ENCODE peak calls at places on chromosomes 6 and 20, in six cellular contexts. One of them, this sample, is unnamed.

GRCh38 chr6:149429427-149430360 is 29.6 kb downstream of the SUMO4 start:
- DNase-seq in kidney: no peak
- DNase-seq in heart right ventricle: no peak
- DNase-seq in BE2C: no peak
- DNase-seq in stomach: no peak
- DNase-seq in tibial nerve: no peak
- DNase-seq in this sample: no peak

GRCh38 chr6:91317247-91317646 is 730.4 kb upstream of the MAP3K7 start:
- DNase-seq in kidney: no peak
- DNase-seq in tibial nerve: no peak
- DNase-seq in stomach: no peak
- DNase-seq in heart right ventricle: no peak
- DNase-seq in BE2C: no peak
- DNase-seq in this sample: no peak

GRCh38 chr6:112037783-112038216 is 16.1 kb upstream of the CCN6 start:
- DNase-seq in stomach: peak
- DNase-seq in heart right ventricle: peak
- DNase-seq in kidney: peak
- DNase-seq in BE2C: no peak
- DNase-seq in tibial nerve: peak
- DNase-seq in this sample: no peak

GRCh38 chr6:16781348-16782169 is 20.3 kb upstream of the ATXN1 start:
- DNase-seq in tibial nerve: no peak
- DNase-seq in stomach: no peak
- DNase-seq in kidney: no peak
- DNase-seq in BE2C: peak
- DNase-seq in heart right ventricle: no peak
- DNase-seq in this sample: no peak

GRCh38 chr6:106508836-106509235 is 120.5 kb downstream of the RTN4IP1 start:
- DNase-seq in stomach: no peak
- DNase-seq in tibial nerve: no peak
- DNase-seq in BE2C: no peak
- DNase-seq in kidney: no peak
- DNase-seq in heart right ventricle: no peak
- DNase-seq in this sample: no peak

GRCh38 chr6:113120214-113120576 is 737.0 kb upstream of the MARCKS start:
- DNase-seq in BE2C: no peak
- DNase-seq in heart right ventricle: no peak
- DNase-seq in kidney: no peak
- DNase-seq in stomach: no peak
- DNase-seq in tibial nerve: no peak
- DNase-seq in this sample: no peak

GRCh38 chr6:149405823-149406765 is 6.0 kb downstream of the SUMO4 start:
- DNase-seq in heart right ventricle: no peak
- DNase-seq in kidney: no peak
- DNase-seq in stomach: no peak
- DNase-seq in BE2C: no peak
- DNase-seq in tibial nerve: no peak
- DNase-seq in this sample: no peak

GRCh38 chr20:51022803-51023616 is at the start of gene KCNG1:
- DNase-seq in tibial nerve: no peak
- DNase-seq in BE2C: peak
- DNase-seq in stomach: peak
- DNase-seq in kidney: peak
- DNase-seq in heart right ventricle: peak
- DNase-seq in this sample: peak

GRCh38 chr6:50655848-50656453 is 57.4 kb upstream of the TFAP2D start:
- DNase-seq in tibial nerve: no peak
- DNase-seq in kidney: no peak
- DNase-seq in BE2C: peak
- DNase-seq in stomach: no peak
- DNase-seq in heart right ventricle: no peak
- DNase-seq in this sample: no peak

GRCh38 chr20:1618479-1618878 is 1.3 kb downstream of the SIRPB1 start:
- DNase-seq in tibial nerve: no peak
- DNase-seq in BE2C: no peak
- DNase-seq in stomach: no peak
- DNase-seq in kidney: no peak
- DNase-seq in heart right ventricle: no peak
- DNase-seq in this sample: no peak

GRCh38 chr20:5008743-5009142 is 7.4 kb upstream of the SLC23A2 start:
- DNase-seq in tibial nerve: no peak
- DNase-seq in heart right ventricle: no peak
- DNase-seq in stomach: no peak
- DNase-seq in BE2C: no peak
- DNase-seq in kidney: no peak
- DNase-seq in this sample: no peak

GRCh38 chr6:125598422-125598821 is 151.0 kb upstream of the HEY2 start:
- DNase-seq in BE2C: no peak
- DNase-seq in heart right ventricle: peak
- DNase-seq in tibial nerve: peak
- DNase-seq in stomach: no peak
- DNase-seq in kidney: peak
- DNase-seq in this sample: peak

GRCh38 chr6:25132934-25133333 is 146.2 kb upstream of the CARMIL1 start:
- DNase-seq in heart right ventricle: no peak
- DNase-seq in tibial nerve: no peak
- DNase-seq in stomach: no peak
- DNase-seq in BE2C: no peak
- DNase-seq in kidney: no peak
- DNase-seq in this sample: no peak

GRCh38 chr6:125819927-125820326 is 29.2 kb downstream of the NCOA7 start:
- DNase-seq in stomach: no peak
- DNase-seq in tibial nerve: no peak
- DNase-seq in kidney: no peak
- DNase-seq in heart right ventricle: no peak
- DNase-seq in BE2C: no peak
- DNase-seq in this sample: no peak

GRCh38 chr20:61730631-61731362 is 334.9 kb downstream of the TAF4 start:
- DNase-seq in stomach: no peak
- DNase-seq in heart right ventricle: no peak
- DNase-seq in kidney: peak
- DNase-seq in tibial nerve: no peak
- DNase-seq in BE2C: no peak
- DNase-seq in this sample: no peak

GRCh38 chr6:13472976-13473645 is 14.3 kb downstream of the GFOD1 start:
- DNase-seq in heart right ventricle: no peak
- DNase-seq in kidney: no peak
- DNase-seq in BE2C: no peak
- DNase-seq in stomach: no peak
- DNase-seq in tibial nerve: no peak
- DNase-seq in this sample: no peak

GRCh38 chr20:8990770-8991169 is 78.1 kb upstream of the PLCB4 start:
- DNase-seq in BE2C: no peak
- DNase-seq in kidney: no peak
- DNase-seq in tibial nerve: no peak
- DNase-seq in heart right ventricle: no peak
- DNase-seq in stomach: no peak
- DNase-seq in this sample: no peak

GRCh38 chr20:36808317-36809257 is 35.0 kb upstream of the DSN1 start:
- DNase-seq in tibial nerve: peak
- DNase-seq in stomach: peak
- DNase-seq in kidney: no peak
- DNase-seq in BE2C: peak
- DNase-seq in heart right ventricle: peak
- DNase-seq in this sample: peak

GRCh38 chr6:14499804-14500203 is 382.2 kb downstream of the CD83 start:
- DNase-seq in heart right ventricle: no peak
- DNase-seq in stomach: no peak
- DNase-seq in kidney: no peak
- DNase-seq in tibial nerve: no peak
- DNase-seq in BE2C: no peak
- DNase-seq in this sample: no peak

GRCh38 chr6:4883298-4883697 is 107.1 kb downstream of the CDYL start:
- DNase-seq in kidney: no peak
- DNase-seq in BE2C: no peak
- DNase-seq in tibial nerve: no peak
- DNase-seq in heart right ventricle: no peak
- DNase-seq in stomach: peak
- DNase-seq in this sample: no peak

GRCh38 chr20:15236812-15237211 is 899.4 kb upstream of the FLRT3 start:
- DNase-seq in BE2C: peak
- DNase-seq in heart right ventricle: no peak
- DNase-seq in stomach: peak
- DNase-seq in kidney: no peak
- DNase-seq in tibial nerve: no peak
- DNase-seq in this sample: no peak

DNA sequence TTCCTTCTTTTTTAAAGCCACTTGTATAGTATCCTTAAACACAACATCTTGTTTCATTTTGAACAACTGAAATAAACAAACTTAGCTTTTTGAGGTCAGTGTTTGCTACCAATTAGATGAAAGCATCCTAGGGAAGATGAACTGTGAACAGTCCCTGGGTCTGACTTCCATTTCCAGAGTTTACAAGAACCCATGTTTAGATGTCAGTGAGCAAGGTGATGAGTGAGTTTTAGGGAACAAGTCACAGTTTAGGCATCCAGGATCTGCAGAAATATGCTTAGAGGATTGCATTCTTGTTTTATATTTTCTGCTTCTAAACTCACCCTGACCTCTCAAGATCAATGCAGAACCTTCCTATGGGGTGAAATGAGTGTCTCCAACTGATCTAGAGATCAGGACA is 3.0 kb downstream of the ZC2HC1B start:
- DNase-seq in kidney: no peak
- DNase-seq in tibial nerve: no peak
- DNase-seq in heart right ventricle: no peak
- DNase-seq in BE2C: no peak
- DNase-seq in stomach: no peak
- DNase-seq in this sample: no peak
- TF ChIP-seq CTCF in kidney: no peak
- TF ChIP-seq CTCF in tibial nerve: no peak
- TF ChIP-seq CTCF in heart right ventricle: no peak
- TF ChIP-seq CTCF in BE2C: no peak
- TF ChIP-seq CTCF in stomach: no peak
- TF ChIP-seq CTCF in this sample: no peak

DNA sequence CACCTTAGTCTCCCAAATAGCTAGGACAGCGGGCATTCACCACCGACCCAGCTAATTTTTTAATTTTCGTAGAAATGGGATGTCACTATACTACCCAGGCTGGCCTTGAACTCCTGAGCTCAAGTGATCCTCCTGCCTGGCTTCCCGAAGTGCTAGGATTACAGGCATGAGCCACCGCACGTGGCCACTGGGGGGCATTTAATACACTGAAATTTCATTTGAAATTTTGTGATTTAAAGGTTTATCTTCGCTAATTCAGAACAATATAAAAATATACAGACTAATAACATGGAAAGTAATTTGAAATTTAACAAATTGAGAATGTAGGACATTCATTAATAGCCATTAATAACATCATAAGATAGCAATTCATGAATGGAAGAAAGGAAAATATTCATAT is 20.5 kb upstream of the TBC1D32 start:
- DNase-seq in heart right ventricle: no peak
- DNase-seq in kidney: no peak
- DNase-seq in BE2C: peak
- DNase-seq in stomach: no peak
- DNase-seq in tibial nerve: no peak
- DNase-seq in this sample: no peak
- TF ChIP-seq CTCF in heart right ventricle: peak
- TF ChIP-seq CTCF in kidney: no peak
- TF ChIP-seq CTCF in BE2C: peak
- TF ChIP-seq CTCF in stomach: no peak
- TF ChIP-seq CTCF in tibial nerve: no peak
- TF ChIP-seq CTCF in this sample: peak

DNA sequence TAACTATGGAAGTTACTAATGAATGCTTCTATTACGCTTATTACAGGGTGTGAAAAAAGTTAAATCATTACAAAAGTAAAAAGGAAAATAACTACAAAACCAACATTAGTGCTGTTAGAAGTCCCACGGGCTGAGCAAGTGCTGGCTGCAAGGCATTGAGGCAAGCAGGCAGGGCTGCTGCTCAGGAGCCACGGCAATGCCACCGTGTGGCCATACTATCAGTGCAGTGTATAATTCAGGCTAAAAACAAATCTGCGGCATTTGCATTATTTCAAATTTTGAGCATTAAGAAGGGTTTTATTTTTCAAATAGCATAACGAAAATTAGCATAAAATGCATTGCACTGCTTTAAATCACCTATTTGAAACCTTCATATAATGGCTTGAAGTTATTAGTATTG is 17.1 kb downstream of the IFNGR1 start:
- DNase-seq in heart right ventricle: no peak
- DNase-seq in stomach: no peak
- DNase-seq in tibial nerve: no peak
- DNase-seq in kidney: no peak
- DNase-seq in BE2C: peak
- DNase-seq in this sample: no peak
- TF ChIP-seq CTCF in heart right ventricle: peak
- TF ChIP-seq CTCF in stomach: no peak
- TF ChIP-seq CTCF in tibial nerve: peak
- TF ChIP-seq CTCF in kidney: peak
- TF ChIP-seq CTCF in BE2C: peak
- TF ChIP-seq CTCF in this sample: no peak

GRCh38 chr6:34145161-34146020 is 496 bp downstream of the GRM4 start:
- DNase-seq in stomach: no peak
- DNase-seq in BE2C: peak
- DNase-seq in heart right ventricle: no peak
- DNase-seq in tibial nerve: no peak
- DNase-seq in kidney: peak
- DNase-seq in this sample: peak

GRCh38 chr6:34144581-34145160 is 1.2 kb downstream of the GRM4 start:
- DNase-seq in heart right ventricle: no peak
- DNase-seq in BE2C: peak
- DNase-seq in stomach: no peak
- DNase-seq in kidney: peak
- DNase-seq in tibial nerve: no peak
- DNase-seq in this sample: peak

GRCh38 chr6:34143196-34143883 is 2.5 kb downstream of the GRM4 start:
- DNase-seq in tibial nerve: no peak
- DNase-seq in kidney: peak
- DNase-seq in BE2C: no peak
- DNase-seq in heart right ventricle: no peak
- DNase-seq in stomach: no peak
- DNase-seq in this sample: peak

GRCh38 chr6:34142599-34142998 is 3.3 kb downstream of the GRM4 start:
- DNase-seq in tibial nerve: no peak
- DNase-seq in BE2C: no peak
- DNase-seq in kidney: peak
- DNase-seq in heart right ventricle: no peak
- DNase-seq in stomach: no peak
- DNase-seq in this sample: peak

DNA sequence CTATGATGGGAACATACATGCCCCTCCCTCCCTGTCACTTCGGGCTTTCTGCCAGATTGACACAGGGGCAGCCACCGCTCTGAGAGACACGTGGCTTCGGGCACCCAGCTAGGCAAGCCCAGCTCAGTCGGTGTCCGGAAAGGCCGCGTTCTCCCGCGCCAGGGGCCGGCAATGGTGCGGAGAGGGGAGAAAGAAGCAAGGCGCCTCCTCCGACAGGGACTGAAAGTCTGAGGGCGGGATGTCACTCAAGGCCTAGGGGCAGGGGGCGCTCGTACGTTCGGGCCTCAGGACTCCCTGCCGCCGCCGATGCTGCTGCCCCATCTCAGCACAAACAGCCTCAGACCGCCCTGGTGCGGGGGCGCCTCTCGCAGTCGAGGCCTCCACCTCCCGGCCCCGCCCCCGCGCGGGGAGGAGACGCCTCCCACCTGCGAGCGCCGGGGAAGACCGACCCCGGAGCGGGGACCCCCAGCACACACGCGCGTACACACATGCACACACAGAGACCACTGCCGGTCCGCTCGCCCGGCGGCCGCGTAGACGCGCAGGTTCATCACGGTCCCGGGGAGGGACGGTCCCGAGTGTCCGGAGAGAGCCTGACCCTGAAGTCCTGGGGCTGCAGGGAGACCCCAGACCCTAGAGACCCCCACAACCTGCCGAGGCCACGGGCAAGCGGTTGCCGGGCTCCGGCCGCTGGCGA is 1.9 kb downstream of the GRM4 start:
- DNase-seq in stomach: no peak
- DNase-seq in heart right ventricle: no peak
- DNase-seq in kidney: peak
- DNase-seq in tibial nerve: no peak
- DNase-seq in BE2C: peak
- DNase-seq in this sample: peak
- TF ChIP-seq CTCF in stomach: no peak
- TF ChIP-seq CTCF in heart right ventricle: no peak
- TF ChIP-seq CTCF in kidney: no peak
- TF ChIP-seq CTCF in tibial nerve: no peak
- TF ChIP-seq CTCF in BE2C: peak
- TF ChIP-seq CTCF in this sample: peak